ENCODE peak calls at places on chromosome 1, in ten cellular contexts. B is cardiac fibroblast, J is left ventricle myocardium inferior, M is cardiac muscle cell, D is ascending aorta, N is breast epithelium, U is uterus, Y is psoas muscle, H is kidney epithelial cell, L is PC-9. V is an unnamed sample.

GRCh38 chr1:178093150-178093957 is 550 bp upstream of the RASAL2 start:
- DNase-seq in J (peak), B (peak), Y (peak), M (peak), L (peak), D (peak), U (peak), N (peak), H (peak), V (peak)

GRCh38 chr1:212458817-212459216 is 26.1 kb downstream of the NENF start:
- DNase-seq in N (no peak), B (no peak), L (no peak), Y (no peak), J (no peak), H (no peak), U (no peak), D (no peak), M (no peak), V (no peak)

GRCh38 chr1:234309598-234310459 is 63.4 kb upstream of the COA6 start:
- DNase-seq in N (peak), Y (peak), L (peak), D (peak), M (peak), J (peak), U (peak), B (peak), H (peak), V (no peak)

GRCh38 chr1:29136463-29136915 is 12.8 kb upstream of the TMEM200B start:
- DNase-seq in N (no peak), H (no peak), D (no peak), J (no peak), L (peak), M (no peak), Y (no peak), U (peak), B (no peak), V (no peak)

GRCh38 chr1:200333329-200333728 is 76.5 kb downstream of the ZNF281 start:
- DNase-seq in H (no peak), Y (no peak), D (no peak), L (no peak), J (no peak), B (no peak), N (no peak), M (no peak), U (no peak), V (no peak)

GRCh38 chr1:154741747-154742495 is 128.2 kb downstream of the KCNN3 start:
- DNase-seq in Y (no peak), H (no peak), N (no peak), D (peak), U (peak), M (peak), B (peak), L (no peak), J (no peak), V (no peak)

GRCh38 chr1:33277488-33278084 is 21.3 kb downstream of the ZNF362 start:
- DNase-seq in U (no peak), J (no peak), M (no peak), B (no peak), L (no peak), N (peak), D (peak), H (no peak), Y (no peak), V (no peak)

GRCh38 chr1:30700528-30701265 is 22.7 kb downstream of the MATN1 start:
- DNase-seq in M (no peak), D (no peak), B (peak), Y (peak), L (peak), U (peak), J (peak), N (no peak), H (no peak), V (peak)

GRCh38 chr1:2221271-2221670 is 6.8 kb upstream of the SKI start:
- DNase-seq in B (no peak), U (no peak), D (no peak), L (no peak), N (no peak), Y (no peak), M (no peak), H (no peak), J (no peak), V (no peak)

GRCh38 chr1:112840631-112841624 is 115.1 kb downstream of the SLC16A1 start:
- DNase-seq in M (peak), D (no peak), Y (no peak), L (no peak), J (no peak), H (peak), B (peak), N (no peak), U (no peak), V (no peak)

DNA sequence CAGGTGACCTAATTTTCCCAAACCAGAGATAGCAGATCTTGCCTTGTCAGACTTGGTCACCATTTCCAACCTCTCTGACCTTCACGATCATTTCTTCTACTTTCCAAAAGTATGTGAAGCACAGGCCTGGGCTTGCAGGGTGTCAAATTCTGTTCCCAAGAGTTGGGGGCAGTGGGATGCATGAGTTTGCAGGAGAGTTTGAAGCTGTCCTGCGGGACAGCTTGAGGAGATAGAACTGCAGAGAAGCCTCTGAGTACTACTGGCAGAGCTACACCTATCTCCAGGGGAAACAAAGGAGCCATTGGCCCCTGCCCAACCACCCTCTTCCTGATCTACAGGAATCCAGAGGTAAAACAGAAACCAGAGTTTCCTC is 11.3 kb downstream of the TXNIP start:
- DNase-seq in H (no peak), Y (peak), B (no peak), L (no peak), U (peak), N (peak), D (peak), J (no peak), M (no peak), V (no peak)
- H3K4me3 ChIP-seq in H (no peak), Y (peak), B (no peak), L (no peak), U (peak), N (no peak), D (peak), J (peak), M (no peak), V (no peak)

GRCh38 chr1:156126701-156127534 is 12.4 kb downstream of the LMNA start:
- DNase-seq in H (no peak), M (no peak), D (peak), Y (peak), B (peak), N (no peak), J (peak), L (peak), U (no peak), V (peak)
- TF ChIP-seq CTCF in H (no peak), M (no peak), D (no peak), Y (no peak), B (no peak), N (peak), J (no peak), L (no peak), U (no peak), V (no peak)

DNA sequence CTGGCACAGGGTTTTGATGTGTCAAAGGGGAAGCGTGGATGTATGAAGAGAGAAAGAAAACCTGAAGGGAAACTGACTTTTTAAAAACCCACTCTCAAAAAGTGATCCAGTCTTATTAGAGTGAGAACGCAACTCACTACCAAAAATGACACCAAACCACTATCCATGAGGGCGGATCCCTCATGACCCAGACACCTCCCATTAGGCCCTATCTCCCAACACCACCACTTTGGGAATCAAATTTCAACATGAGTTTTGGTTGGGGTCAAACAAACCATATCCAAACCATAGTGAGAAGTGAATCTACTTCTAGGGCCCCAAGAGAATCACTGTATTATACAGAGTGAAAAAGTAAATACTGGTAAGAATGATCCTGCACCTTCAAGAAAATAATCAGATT is 53.5 kb downstream of the FNBP1L start:
- DNase-seq in N (no peak), Y (no peak), U (no peak), H (no peak), B (no peak), J (no peak), D (no peak), L (no peak), M (no peak), V (no peak)
- H3K4me3 ChIP-seq in N (no peak), Y (no peak), U (no peak), H (no peak), B (no peak), J (no peak), D (no peak), L (no peak), M (no peak), V (no peak)

DNA sequence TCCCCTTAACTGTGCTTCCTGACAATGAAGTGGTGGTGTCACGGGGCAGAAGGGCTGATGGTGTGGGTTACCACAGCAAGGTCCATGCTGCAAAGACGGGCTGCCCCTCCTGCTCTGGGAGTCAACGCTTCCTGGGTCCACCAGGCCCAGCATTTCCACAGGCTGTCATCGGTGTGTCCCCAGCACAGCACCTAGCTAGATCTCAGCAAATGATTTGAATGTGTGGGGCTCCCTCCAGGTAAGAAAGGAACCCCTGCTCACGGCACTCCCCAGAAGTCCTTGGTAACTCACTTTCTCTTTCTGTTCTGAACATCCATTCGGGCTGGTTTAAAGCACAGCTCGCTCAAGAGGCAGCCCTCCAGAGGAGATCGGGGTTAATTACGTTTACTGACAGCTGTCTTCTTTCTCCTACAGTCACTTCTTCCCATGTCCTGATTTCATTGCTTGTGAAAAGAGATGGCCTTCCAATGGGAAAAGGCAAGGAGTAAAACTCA is 27.3 kb downstream of the HIVEP3 start:
- DNase-seq in U (no peak), N (no peak), J (no peak), M (no peak), L (peak), B (peak), Y (no peak), H (no peak), D (no peak), V (no peak)
- TF ChIP-seq CTCF in U (no peak), N (no peak), J (no peak), M (peak), L (no peak), B (no peak), Y (peak), H (peak), D (no peak), V (no peak)

GRCh38 chr1:156765664-156766063 is 1.7 kb upstream of the PRCC start:
- DNase-seq in N (no peak), H (no peak), J (no peak), Y (no peak), M (no peak), U (no peak), B (no peak), L (no peak), D (no peak), V (no peak)
- H3K4me3 ChIP-seq in N (no peak), H (no peak), J (peak), Y (peak), M (peak), U (no peak), B (no peak), L (peak), D (no peak), V (peak)